ENCODE peak calls at places on chromosomes 13 and 19, in four cellular contexts. F is K562, N is SK-N-SH, I is HepG2. A is an unnamed sample.

GRCh38 chr19:27972291-27973040 is 1240.5 kb downstream of the UQCRFS1 start:
- DNase-seq in F (no peak), N (no peak), I (no peak), A (no peak)

GRCh38 chr19:45492627-45493470 is 4.0 kb downstream of the RTN2 start:
- DNase-seq in F (peak; percentile 90), N (peak; percentile 28), I (peak; percentile 68), A (no peak)

GRCh38 chr19:2461751-2462634 is 5.2 kb upstream of the LMNB2 start:
- DNase-seq in F (peak; percentile 48), N (peak; percentile 92), I (no peak), A (no peak)

GRCh38 chr13:109945206-109945960 is 159.0 kb upstream of the IRS2 start:
- DNase-seq in F (no peak), N (no peak), I (no peak), A (no peak)

GRCh38 chr13:111437856-111438547 is 117.6 kb downstream of the TEX29 start:
- DNase-seq in F (no peak), N (no peak), I (no peak), A (no peak)

GRCh38 chr13:100526299-100527030 is 62.1 kb downstream of the GGACT start:
- DNase-seq in F (no peak), N (no peak), I (no peak), A (no peak)

GRCh38 chr13:78576266-78576665 is 27.1 kb downstream of the POU4F1 start:
- DNase-seq in F (no peak), N (no peak), I (no peak), A (no peak)

GRCh38 chr19:39765091-39766076 is 13.3 kb upstream of the LEUTX start:
- DNase-seq in F (peak; percentile 30), N (peak; percentile 29), I (peak; percentile 48), A (no peak)

GRCh38 chr13:105914637-105915036 is 620.8 kb downstream of the EFNB2 start:
- DNase-seq in F (no peak), N (no peak), I (no peak), A (no peak)

GRCh38 chr19:16134510-16134909 is 9.0 kb upstream of the HSH2D start:
- DNase-seq in F (no peak), N (no peak), I (no peak), A (peak; percentile 72)

GRCh38 chr19:46511237-46511636 is 15.6 kb upstream of the PNMA8B start:
- DNase-seq in F (no peak), N (no peak), I (no peak), A (no peak)

GRCh38 chr19:46515290-46515609 is 19.6 kb upstream of the PNMA8B start:
- DNase-seq in F (no peak), N (no peak), I (no peak), A (no peak)

GRCh38 chr19:46515879-46516350 is 20.2 kb upstream of the PNMA8B start:
- DNase-seq in F (peak; percentile 73), N (peak; percentile 77), I (peak; percentile 23), A (no peak)

GRCh38 chr19:46514589-46515289 is 19.1 kb upstream of the PNMA8B start:
- DNase-seq in F (no peak), N (no peak), I (no peak), A (no peak)

DNA sequence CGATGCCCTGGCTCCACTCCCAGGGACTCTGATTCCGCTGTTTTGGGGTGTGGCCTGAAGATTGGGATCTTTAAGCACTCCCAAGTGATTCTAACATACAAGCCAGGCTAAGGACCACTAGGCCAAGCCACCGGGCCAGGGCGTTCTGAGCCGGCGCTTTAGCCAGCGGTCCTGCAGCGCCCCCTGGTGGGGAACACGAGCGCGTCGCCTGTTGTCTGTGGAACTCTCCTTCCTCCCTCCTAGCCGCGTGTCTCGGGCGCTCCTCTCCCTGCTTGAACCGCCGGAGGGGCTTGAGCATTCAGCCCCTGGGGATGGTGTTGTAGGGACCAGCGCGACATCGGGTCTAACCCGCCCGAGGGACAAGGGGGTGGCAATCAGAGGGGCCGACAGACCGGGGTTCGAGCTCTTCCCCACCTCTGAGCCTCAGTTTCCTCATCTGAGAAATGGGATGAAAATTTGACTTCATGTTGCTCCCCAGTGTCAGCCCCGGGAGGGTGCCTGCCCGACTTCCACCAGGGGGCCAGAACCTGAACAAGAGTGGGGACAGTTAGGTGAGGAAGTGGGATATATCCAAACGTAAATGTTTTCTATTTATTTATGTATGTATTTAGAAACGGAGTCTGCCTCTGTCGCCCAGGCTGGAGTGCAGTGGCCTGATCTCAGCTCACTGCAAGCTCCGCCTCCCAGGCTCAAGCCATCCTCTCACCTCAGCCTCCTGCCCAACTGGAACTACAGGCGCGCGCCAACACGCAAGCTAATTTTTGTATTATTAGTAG is 18.0 kb upstream of the PNMA8B start:
- DNase-seq in F (peak; percentile 83), N (peak; percentile 87), I (peak; percentile 44), A (no peak)
- TF ChIP-seq GABPA in F (no peak), N (no peak), I (no peak), A (no peak)

GRCh38 chr19:42524943-42525342 is 3.3 kb downstream of the CEACAM1 start:
- DNase-seq in F (no peak), N (no peak), I (no peak), A (no peak)

GRCh38 chr19:42532881-42533280 is 4.6 kb upstream of the CEACAM1 start:
- DNase-seq in F (peak; percentile 1), N (no peak), I (no peak), A (no peak)

GRCh38 chr19:42531313-42531712 is 3.0 kb upstream of the CEACAM1 start:
- DNase-seq in F (no peak), N (no peak), I (no peak), A (no peak)

GRCh38 chr19:42529248-42529764 is 1.0 kb upstream of the CEACAM1 start:
- DNase-seq in F (peak; percentile 72), N (peak; percentile 77), I (peak; percentile 78), A (no peak)

GRCh38 chr19:42528354-42529247 is at the start of gene CEACAM1:
- DNase-seq in F (no peak), N (no peak), I (peak; percentile 75), A (no peak)
- TF ChIP-seq NFIC in F (no peak), N (no peak), I (no peak), A (no peak)

DNA sequence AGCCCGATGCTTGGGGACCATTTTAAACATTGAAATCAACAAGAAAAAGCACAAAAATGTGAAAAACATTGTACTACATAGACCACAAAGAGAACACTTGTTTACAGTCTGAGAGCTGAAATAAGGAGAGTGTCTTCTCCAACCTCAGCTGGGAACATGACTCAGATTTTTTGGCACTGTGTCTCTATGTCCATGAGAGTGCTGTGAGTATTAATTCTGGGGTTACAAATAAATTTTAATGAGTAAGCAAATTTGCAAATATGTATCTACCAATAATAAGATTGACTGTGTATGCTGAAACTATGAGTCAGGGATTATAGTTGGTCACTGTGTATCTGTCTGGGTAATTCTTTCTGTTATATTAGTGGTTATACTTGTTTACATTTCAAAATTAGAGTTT is 174.0 kb downstream of the DCT start:
- DNase-seq in F (no peak), N (no peak), I (no peak), A (no peak)
- TF ChIP-seq GABPA in F (no peak), N (no peak), I (no peak), A (no peak)

DNA sequence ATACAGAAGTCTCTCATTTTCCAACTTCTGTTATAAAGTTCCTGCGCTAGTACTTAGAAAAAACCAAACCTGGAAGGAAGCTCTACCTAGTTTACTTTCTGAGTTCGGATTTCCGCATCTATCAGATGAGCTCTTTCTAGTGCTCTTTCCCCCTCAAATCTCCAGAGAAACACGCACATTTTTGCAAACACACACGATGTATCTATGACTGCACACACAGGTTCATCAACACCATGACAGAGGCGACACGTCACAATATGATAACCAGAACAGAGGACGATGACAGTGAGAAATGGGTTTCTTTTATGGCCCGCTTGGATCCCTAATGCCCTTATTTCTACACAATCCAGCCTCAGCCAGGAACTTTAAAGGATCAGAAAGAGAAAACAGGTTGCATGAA is 612 bp upstream of the LRRC63 start:
- DNase-seq in F (peak; percentile 68), N (peak; percentile 32), I (no peak), A (no peak)
- TF ChIP-seq NFIC in F (peak; percentile 49), N (no peak), I (no peak), A (no peak)

GRCh38 chr19:33193864-33194362 is at the start of gene LRP3:
- DNase-seq in F (no peak), N (peak; percentile 93), I (no peak), A (no peak)

GRCh38 chr19:33195711-33196347 is 1.7 kb downstream of the LRP3 start:
- DNase-seq in F (no peak), N (no peak), I (no peak), A (no peak)

GRCh38 chr19:33196446-33197193 is 2.5 kb downstream of the LRP3 start:
- DNase-seq in F (no peak), N (no peak), I (no peak), A (no peak)

GRCh38 chr19:33194527-33194883 is 375 bp downstream of the LRP3 start:
- DNase-seq in F (no peak), N (no peak), I (no peak), A (no peak)

DNA sequence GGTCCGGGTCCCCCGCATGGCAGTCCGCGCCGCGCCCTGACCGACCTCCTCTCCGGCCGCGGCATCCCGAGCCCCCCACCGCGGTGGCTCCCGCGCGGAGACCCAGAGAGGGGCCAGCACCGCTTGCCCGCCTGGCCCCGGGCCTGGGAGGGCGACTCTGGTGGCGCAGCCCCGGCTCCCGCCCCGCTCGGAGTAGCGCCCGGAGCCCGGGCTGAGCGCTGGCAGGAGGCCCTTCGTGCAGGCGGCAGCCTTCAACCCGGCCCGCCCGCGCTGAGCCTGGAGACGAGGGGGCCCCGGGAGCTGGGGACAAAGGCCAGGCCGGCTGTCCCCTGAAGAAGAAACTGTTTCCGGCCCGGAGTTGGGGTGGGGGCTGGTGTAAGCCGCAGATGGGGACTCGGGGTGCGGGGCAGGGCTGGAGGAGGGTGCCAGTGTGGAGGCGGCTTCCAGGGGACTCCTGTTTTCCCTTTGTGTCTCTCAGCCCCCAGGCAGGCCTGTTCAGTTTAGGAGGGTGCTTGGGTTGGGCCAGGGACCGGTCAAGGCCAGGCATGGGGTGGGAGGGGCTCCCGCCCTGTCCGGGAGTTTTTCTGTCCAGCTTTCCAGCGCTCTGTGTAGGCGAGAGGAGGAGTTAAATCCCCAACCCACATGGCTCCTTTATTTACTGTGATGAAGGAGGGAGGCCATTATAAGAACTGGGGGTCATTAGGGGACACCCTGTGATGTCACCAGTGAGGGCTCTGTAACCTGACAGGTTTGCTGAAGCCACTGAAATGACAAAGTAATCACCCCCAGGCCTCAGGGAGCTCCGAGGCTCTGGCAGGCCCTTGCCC is 967 bp downstream of the LRP3 start:
- DNase-seq in F (no peak), N (peak; percentile 78), I (peak; percentile 67), A (no peak)
- TF ChIP-seq GABPA in F (no peak), N (no peak), I (peak; percentile 22), A (no peak)

GRCh38 chr19:7855426-7856276 is 18.5 kb downstream of the PRR36 start:
- DNase-seq in F (no peak), N (no peak), I (no peak), A (no peak)
- TF ChIP-seq NFIC in F (no peak), N (no peak), I (no peak), A (no peak)

GRCh38 chr13:41271456-41272285 is 8.3 kb upstream of the MTRF1 start:
- DNase-seq in F (no peak), N (no peak), I (no peak), A (peak; percentile 16)

GRCh38 chr13:41276824-41277223 is 13.4 kb upstream of the MTRF1 start:
- DNase-seq in F (no peak), N (no peak), I (no peak), A (no peak)

GRCh38 chr13:41268764-41269163 is 5.4 kb upstream of the MTRF1 start:
- DNase-seq in F (no peak), N (no peak), I (no peak), A (no peak)

GRCh38 chr13:41274881-41275280 is 11.5 kb upstream of the MTRF1 start:
- DNase-seq in F (no peak), N (no peak), I (no peak), A (no peak)

GRCh38 chr13:41273806-41274441 is 10.5 kb upstream of the MTRF1 start:
- DNase-seq in F (no peak), N (no peak), I (no peak), A (no peak)
- TF ChIP-seq GABPA in F (no peak), N (no peak), I (no peak), A (no peak)

A was measured in GM12878.